ENCODE peak calls at places on chromosome 2, in ten cellular contexts. One of them, this sample, is unnamed.

GRCh38 chr2:1746174-1747064 is 2.1 kb upstream of the PXDN start:
- DNase-seq in thoracic aorta: no peak
- DNase-seq in cardiac fibroblast: no peak
- DNase-seq in kidney: no peak
- DNase-seq in PC-9: no peak
- DNase-seq in heart right ventricle: no peak
- DNase-seq in bronchial epithelial cell: no peak
- DNase-seq in mucosa of descending colon: peak
- DNase-seq in fibroblast of the aortic adventitia: no peak
- DNase-seq in adrenal gland: no peak
- DNase-seq in this sample: no peak

GRCh38 chr2:174688079-174688478 is 76.2 kb downstream of the CHRNA1 start:
- DNase-seq in PC-9: no peak
- DNase-seq in cardiac fibroblast: peak
- DNase-seq in kidney: no peak
- DNase-seq in adrenal gland: no peak
- DNase-seq in bronchial epithelial cell: peak
- DNase-seq in thoracic aorta: no peak
- DNase-seq in mucosa of descending colon: no peak
- DNase-seq in fibroblast of the aortic adventitia: peak
- DNase-seq in heart right ventricle: no peak
- DNase-seq in this sample: no peak

GRCh38 chr2:187546762-187547333 is 7.4 kb downstream of the TFPI start:
- DNase-seq in heart right ventricle: no peak
- DNase-seq in PC-9: no peak
- DNase-seq in fibroblast of the aortic adventitia: no peak
- DNase-seq in thoracic aorta: no peak
- DNase-seq in kidney: no peak
- DNase-seq in mucosa of descending colon: no peak
- DNase-seq in cardiac fibroblast: no peak
- DNase-seq in adrenal gland: no peak
- DNase-seq in bronchial epithelial cell: no peak
- DNase-seq in this sample: no peak

GRCh38 chr2:16215892-16216554 is 275.7 kb downstream of the MYCN start:
- DNase-seq in mucosa of descending colon: no peak
- DNase-seq in thoracic aorta: no peak
- DNase-seq in cardiac fibroblast: no peak
- DNase-seq in heart right ventricle: peak
- DNase-seq in adrenal gland: no peak
- DNase-seq in fibroblast of the aortic adventitia: no peak
- DNase-seq in PC-9: no peak
- DNase-seq in kidney: no peak
- DNase-seq in bronchial epithelial cell: no peak
- DNase-seq in this sample: no peak

GRCh38 chr2:170509460-170510193 is 205.5 kb upstream of the SP5 start:
- DNase-seq in PC-9: no peak
- DNase-seq in bronchial epithelial cell: no peak
- DNase-seq in heart right ventricle: no peak
- DNase-seq in fibroblast of the aortic adventitia: no peak
- DNase-seq in cardiac fibroblast: no peak
- DNase-seq in kidney: no peak
- DNase-seq in thoracic aorta: no peak
- DNase-seq in adrenal gland: no peak
- DNase-seq in mucosa of descending colon: no peak
- DNase-seq in this sample: no peak

GRCh38 chr2:47211497-47212011 is 56.4 kb upstream of the STPG4 start:
- DNase-seq in mucosa of descending colon: no peak
- DNase-seq in adrenal gland: peak
- DNase-seq in PC-9: no peak
- DNase-seq in heart right ventricle: no peak
- DNase-seq in bronchial epithelial cell: peak
- DNase-seq in kidney: no peak
- DNase-seq in cardiac fibroblast: no peak
- DNase-seq in thoracic aorta: no peak
- DNase-seq in fibroblast of the aortic adventitia: no peak
- DNase-seq in this sample: no peak

GRCh38 chr2:235235977-235236767 is 257.7 kb upstream of the AGAP1 start:
- DNase-seq in adrenal gland: no peak
- DNase-seq in bronchial epithelial cell: no peak
- DNase-seq in PC-9: no peak
- DNase-seq in cardiac fibroblast: no peak
- DNase-seq in kidney: no peak
- DNase-seq in thoracic aorta: no peak
- DNase-seq in mucosa of descending colon: no peak
- DNase-seq in heart right ventricle: no peak
- DNase-seq in fibroblast of the aortic adventitia: no peak
- DNase-seq in this sample: no peak

GRCh38 chr2:66587216-66587615 is 152.3 kb downstream of the MEIS1 start:
- DNase-seq in mucosa of descending colon: peak
- DNase-seq in bronchial epithelial cell: peak
- DNase-seq in thoracic aorta: no peak
- DNase-seq in heart right ventricle: no peak
- DNase-seq in cardiac fibroblast: no peak
- DNase-seq in kidney: no peak
- DNase-seq in fibroblast of the aortic adventitia: no peak
- DNase-seq in adrenal gland: no peak
- DNase-seq in PC-9: peak
- DNase-seq in this sample: no peak

GRCh38 chr2:106054880-106055655 is 139.0 kb downstream of the UXS1 start:
- DNase-seq in mucosa of descending colon: no peak
- DNase-seq in cardiac fibroblast: no peak
- DNase-seq in thoracic aorta: no peak
- DNase-seq in bronchial epithelial cell: no peak
- DNase-seq in fibroblast of the aortic adventitia: no peak
- DNase-seq in heart right ventricle: no peak
- DNase-seq in PC-9: no peak
- DNase-seq in adrenal gland: no peak
- DNase-seq in kidney: no peak
- DNase-seq in this sample: no peak

GRCh38 chr2:38376346-38376682 is 759 bp downstream of the ATL2 start:
- DNase-seq in cardiac fibroblast: peak
- DNase-seq in mucosa of descending colon: no peak
- DNase-seq in fibroblast of the aortic adventitia: peak
- DNase-seq in bronchial epithelial cell: peak
- DNase-seq in adrenal gland: no peak
- DNase-seq in kidney: no peak
- DNase-seq in heart right ventricle: no peak
- DNase-seq in PC-9: peak
- DNase-seq in thoracic aorta: no peak
- DNase-seq in this sample: no peak

DNA sequence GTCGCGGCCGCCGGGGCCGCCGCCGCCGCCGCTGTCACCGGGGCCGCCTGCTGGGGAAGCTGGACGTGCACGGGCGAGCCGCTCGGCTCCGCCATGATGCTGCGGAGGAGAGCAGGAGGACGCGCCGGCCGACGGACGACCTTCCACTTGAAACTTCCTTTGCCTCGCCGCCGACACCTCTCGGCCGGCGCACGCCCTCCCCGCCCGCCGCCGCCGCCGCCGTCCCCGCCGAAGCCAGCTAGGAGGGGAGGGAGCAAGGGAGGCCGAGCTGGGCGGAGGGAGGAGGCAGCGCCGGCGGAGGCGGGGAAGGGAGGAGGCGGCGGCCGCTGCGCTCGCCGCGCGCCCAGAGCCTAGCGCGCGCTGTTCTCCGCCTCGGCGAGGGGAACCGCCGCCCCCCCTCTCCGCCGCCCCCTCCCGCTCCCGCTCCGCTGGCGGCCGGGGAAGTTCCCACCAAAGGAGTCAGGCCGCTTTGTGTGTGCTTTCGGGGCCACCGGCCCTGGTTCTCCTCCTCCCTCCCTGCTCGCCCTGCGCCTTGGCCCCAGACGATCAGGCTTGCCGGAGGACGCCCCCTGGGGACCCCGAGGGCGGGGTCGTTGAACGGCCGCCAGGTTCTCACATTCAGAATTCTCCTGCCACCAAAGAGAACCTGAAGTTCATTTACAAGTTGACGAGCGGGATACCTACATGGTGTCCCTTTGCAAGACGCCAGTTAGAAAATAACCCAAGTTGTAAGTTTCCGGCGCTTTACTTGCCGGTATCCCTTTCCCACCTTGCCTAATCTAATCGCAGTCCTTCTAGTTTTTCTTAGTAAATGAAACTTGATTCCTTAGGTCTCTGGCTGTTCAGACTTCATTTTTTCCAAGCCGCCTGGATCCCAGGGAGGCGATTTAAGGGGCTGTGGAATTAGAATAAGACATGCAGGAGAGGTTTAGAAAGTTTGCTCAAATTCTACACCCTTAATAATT is at the start of gene STK39:
- DNase-seq in kidney: peak
- DNase-seq in fibroblast of the aortic adventitia: peak
- DNase-seq in PC-9: peak
- DNase-seq in adrenal gland: peak
- DNase-seq in thoracic aorta: peak
- DNase-seq in cardiac fibroblast: peak
- DNase-seq in bronchial epithelial cell: peak
- DNase-seq in heart right ventricle: peak
- DNase-seq in mucosa of descending colon: peak
- DNase-seq in this sample: no peak
- TF ChIP-seq CTCF in kidney: no peak
- TF ChIP-seq CTCF in fibroblast of the aortic adventitia: no peak
- TF ChIP-seq CTCF in PC-9: no peak
- TF ChIP-seq CTCF in adrenal gland: peak
- TF ChIP-seq CTCF in thoracic aorta: no peak
- TF ChIP-seq CTCF in cardiac fibroblast: no peak
- TF ChIP-seq CTCF in bronchial epithelial cell: no peak
- TF ChIP-seq CTCF in heart right ventricle: peak
- TF ChIP-seq CTCF in mucosa of descending colon: no peak
- TF ChIP-seq CTCF in this sample: no peak

GRCh38 chr2:57371186-57371585 is 675.4 kb upstream of the VRK2 start:
- DNase-seq in fibroblast of the aortic adventitia: no peak
- DNase-seq in bronchial epithelial cell: no peak
- DNase-seq in cardiac fibroblast: no peak
- DNase-seq in thoracic aorta: no peak
- DNase-seq in kidney: no peak
- DNase-seq in PC-9: no peak
- DNase-seq in adrenal gland: peak
- DNase-seq in mucosa of descending colon: no peak
- DNase-seq in heart right ventricle: no peak
- DNase-seq in this sample: no peak

GRCh38 chr2:57372237-57372962 is 674.2 kb upstream of the VRK2 start:
- DNase-seq in kidney: no peak
- DNase-seq in thoracic aorta: no peak
- DNase-seq in cardiac fibroblast: no peak
- DNase-seq in fibroblast of the aortic adventitia: no peak
- DNase-seq in PC-9: no peak
- DNase-seq in adrenal gland: no peak
- DNase-seq in heart right ventricle: no peak
- DNase-seq in bronchial epithelial cell: no peak
- DNase-seq in mucosa of descending colon: no peak
- DNase-seq in this sample: no peak

GRCh38 chr2:57373530-57373929 is 673.1 kb upstream of the VRK2 start:
- DNase-seq in fibroblast of the aortic adventitia: peak
- DNase-seq in kidney: no peak
- DNase-seq in mucosa of descending colon: no peak
- DNase-seq in bronchial epithelial cell: peak
- DNase-seq in heart right ventricle: no peak
- DNase-seq in thoracic aorta: no peak
- DNase-seq in PC-9: no peak
- DNase-seq in cardiac fibroblast: peak
- DNase-seq in adrenal gland: no peak
- DNase-seq in this sample: no peak

GRCh38 chr2:57376985-57377384 is 669.6 kb upstream of the VRK2 start:
- DNase-seq in bronchial epithelial cell: peak
- DNase-seq in mucosa of descending colon: no peak
- DNase-seq in kidney: no peak
- DNase-seq in cardiac fibroblast: no peak
- DNase-seq in heart right ventricle: no peak
- DNase-seq in PC-9: no peak
- DNase-seq in fibroblast of the aortic adventitia: peak
- DNase-seq in adrenal gland: no peak
- DNase-seq in thoracic aorta: no peak
- DNase-seq in this sample: peak
- H3K4me3 ChIP-seq in bronchial epithelial cell: no peak
- H3K4me3 ChIP-seq in mucosa of descending colon: no peak
- H3K4me3 ChIP-seq in kidney: no peak
- H3K4me3 ChIP-seq in cardiac fibroblast: no peak
- H3K4me3 ChIP-seq in heart right ventricle: no peak
- H3K4me3 ChIP-seq in PC-9: no peak
- H3K4me3 ChIP-seq in fibroblast of the aortic adventitia: no peak
- H3K4me3 ChIP-seq in adrenal gland: no peak
- H3K4me3 ChIP-seq in thoracic aorta: no peak
- H3K4me3 ChIP-seq in this sample: no peak

DNA sequence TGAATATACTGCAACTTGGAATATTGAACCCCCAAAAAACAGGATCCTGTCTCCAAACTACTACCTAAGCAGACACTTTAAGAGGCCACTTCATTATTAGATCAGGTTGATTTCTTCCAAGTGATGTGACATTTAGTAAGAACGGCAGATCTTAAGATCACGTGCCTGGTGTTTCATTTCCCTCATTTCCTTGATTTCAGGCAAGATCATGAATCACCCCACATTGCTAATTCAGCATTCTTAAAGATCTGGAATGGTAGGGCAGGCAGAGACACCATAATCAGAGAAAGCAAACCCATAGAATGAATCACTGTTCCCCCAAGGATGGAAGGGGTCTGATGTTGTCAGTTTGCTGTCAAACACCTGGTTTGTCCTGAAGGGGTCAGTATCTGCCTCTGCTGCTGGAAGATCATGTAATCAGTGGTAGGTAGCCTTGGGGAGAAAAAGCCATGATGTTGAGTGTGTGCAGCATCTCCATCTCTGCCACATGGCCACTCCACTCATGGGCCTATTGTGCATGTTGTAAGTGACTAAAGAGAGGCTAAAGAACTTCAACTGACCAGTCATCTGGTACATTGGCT is 133.9 kb downstream of the ARHGAP15 start:
- DNase-seq in mucosa of descending colon: no peak
- DNase-seq in cardiac fibroblast: no peak
- DNase-seq in adrenal gland: no peak
- DNase-seq in bronchial epithelial cell: peak
- DNase-seq in kidney: no peak
- DNase-seq in thoracic aorta: no peak
- DNase-seq in PC-9: no peak
- DNase-seq in heart right ventricle: no peak
- DNase-seq in fibroblast of the aortic adventitia: no peak
- DNase-seq in this sample: no peak
- TF ChIP-seq CTCF in mucosa of descending colon: no peak
- TF ChIP-seq CTCF in cardiac fibroblast: peak
- TF ChIP-seq CTCF in adrenal gland: no peak
- TF ChIP-seq CTCF in bronchial epithelial cell: peak
- TF ChIP-seq CTCF in kidney: no peak
- TF ChIP-seq CTCF in thoracic aorta: no peak
- TF ChIP-seq CTCF in PC-9: no peak
- TF ChIP-seq CTCF in heart right ventricle: no peak
- TF ChIP-seq CTCF in fibroblast of the aortic adventitia: no peak
- TF ChIP-seq CTCF in this sample: no peak

DNA sequence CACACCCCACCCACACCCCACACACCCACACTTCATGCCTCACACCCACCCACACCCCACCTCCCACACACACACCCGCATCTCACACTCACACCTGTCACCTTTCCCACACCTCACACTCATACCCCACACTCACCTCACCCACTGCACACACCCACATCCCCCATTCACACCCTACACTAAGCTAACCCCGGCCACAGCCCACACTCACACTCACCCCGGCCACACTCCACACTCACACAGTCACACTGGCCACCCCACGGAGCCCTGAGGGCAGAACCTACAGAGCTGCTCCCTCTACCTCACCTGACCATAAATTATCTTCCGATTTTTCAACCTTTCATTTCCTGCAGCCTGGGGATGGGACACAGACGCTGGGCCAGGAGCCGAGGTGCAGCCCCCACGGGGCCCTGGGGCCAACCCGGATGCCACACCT is 241.3 kb downstream of the HDAC4 start:
- DNase-seq in adrenal gland: no peak
- DNase-seq in fibroblast of the aortic adventitia: no peak
- DNase-seq in PC-9: no peak
- DNase-seq in heart right ventricle: no peak
- DNase-seq in bronchial epithelial cell: no peak
- DNase-seq in thoracic aorta: no peak
- DNase-seq in mucosa of descending colon: peak
- DNase-seq in kidney: peak
- DNase-seq in cardiac fibroblast: no peak
- DNase-seq in this sample: no peak
- H3K4me3 ChIP-seq in adrenal gland: no peak
- H3K4me3 ChIP-seq in fibroblast of the aortic adventitia: no peak
- H3K4me3 ChIP-seq in PC-9: no peak
- H3K4me3 ChIP-seq in heart right ventricle: no peak
- H3K4me3 ChIP-seq in bronchial epithelial cell: no peak
- H3K4me3 ChIP-seq in thoracic aorta: no peak
- H3K4me3 ChIP-seq in mucosa of descending colon: no peak
- H3K4me3 ChIP-seq in kidney: no peak
- H3K4me3 ChIP-seq in cardiac fibroblast: no peak
- H3K4me3 ChIP-seq in this sample: no peak

This sample was measured in LNCaP clone FGC.